ENCODE peak calls at places on chromosomes 1 and 21, in seven cellular contexts. O, Z, N, Y, D, Q and R are unnamed samples.

GRCh38 chr1:203130358-203130992 is 2.9 kb downstream of the ADORA1 start:
- DNase-seq in O (no peak), Z (no peak), N (no peak), Y (no peak), D (no peak), Q (no peak), R (peak; percentile 60)

GRCh38 chr1:7390604-7391000 is 380.5 kb upstream of the VAMP3 start:
- DNase-seq in O (no peak), Z (no peak), N (no peak), Y (no peak), D (no peak), Q (no peak), R (peak; percentile 34)

GRCh38 chr1:99645199-99645598 is 714 bp upstream of the PALMD start:
- DNase-seq in O (no peak), Z (peak; percentile 84), N (no peak), Y (peak; percentile 82), D (peak; percentile 82), Q (peak; percentile 10), R (no peak)

GRCh38 chr1:200892958-200893357 is 1.7 kb upstream of the INAVA start:
- DNase-seq in O (no peak), Z (no peak), N (no peak), Y (no peak), D (peak; percentile 37), Q (no peak), R (no peak)

GRCh38 chr1:92623187-92623778 is 136.6 kb upstream of the GFI1 start:
- DNase-seq in O (no peak), Z (peak; percentile 44), N (no peak), Y (no peak), D (peak; percentile 45), Q (no peak), R (no peak)

GRCh38 chr1:73899311-73899710 is 298.7 kb downstream of the LRRIQ3 start:
- DNase-seq in O (no peak), Z (no peak), N (no peak), Y (no peak), D (no peak), Q (no peak), R (no peak)

GRCh38 chr1:89547563-89548485 is 23.2 kb downstream of the LRRC8B start:
- DNase-seq in O (no peak), Z (peak; percentile 64), N (no peak), Y (peak; percentile 88), D (peak; percentile 91), Q (no peak), R (no peak)

GRCh38 chr1:174023438-174023837 is 1.3 kb upstream of the RC3H1 start:
- DNase-seq in O (no peak), Z (peak; percentile 33), N (peak; percentile 80), Y (peak; percentile 54), D (peak; percentile 59), Q (peak; percentile 34), R (peak; percentile 44)

GRCh38 chr1:61157420-61157987 is 75.1 kb downstream of the NFIA start:
- DNase-seq in O (no peak), Z (peak; percentile 90), N (no peak), Y (peak; percentile 56), D (no peak), Q (no peak), R (peak; percentile 87)

GRCh38 chr21:45509566-45510465 is 32.4 kb downstream of the SLC19A1 start:
- DNase-seq in O (peak; percentile 45), Z (no peak), N (peak; percentile 20), Y (no peak), D (no peak), Q (no peak), R (no peak)

GRCh38 chr1:206674745-206675175 is 9.9 kb upstream of the MAPKAPK2 start:
- DNase-seq in O (peak; percentile 62), Z (peak; percentile 99), N (no peak), Y (peak; percentile 95), D (peak; percentile 100), Q (peak; percentile 46), R (peak; percentile 94)

GRCh38 chr1:145846191-145846590 is 761 bp downstream of the NUDT17 start:
- DNase-seq in O (peak; percentile 69), Z (peak; percentile 73), N (peak; percentile 69), Y (peak; percentile 18), D (peak; percentile 41), Q (peak; percentile 77), R (peak; percentile 88)

GRCh38 chr21:44985441-44986401 is 45.9 kb downstream of the SLX9 start:
- DNase-seq in O (no peak), Z (no peak), N (no peak), Y (no peak), D (no peak), Q (no peak), R (peak; percentile 78)

GRCh38 chr1:160993544-160993943 is 27.4 kb downstream of the F11R start:
- DNase-seq in O (no peak), Z (peak; percentile 83), N (no peak), Y (peak; percentile 59), D (peak; percentile 78), Q (peak; percentile 25), R (no peak)

GRCh38 chr21:41422546-41423372 is 3.3 kb upstream of the MX1 start:
- DNase-seq in O (no peak), Z (no peak), N (no peak), Y (no peak), D (no peak), Q (no peak), R (no peak)

GRCh38 chr1:192732787-192733186 is 76.1 kb upstream of the RGS2 start:
- DNase-seq in O (no peak), Z (no peak), N (no peak), Y (no peak), D (peak; percentile 25), Q (peak; percentile 10), R (no peak)

GRCh38 chr1:26942656-26943055 is 17.6 kb downstream of the KDF1 start:
- DNase-seq in O (no peak), Z (no peak), N (no peak), Y (no peak), D (no peak), Q (no peak), R (no peak)

GRCh38 chr1:183685112-183685713 is 32.1 kb upstream of the APOBEC4 start:
- DNase-seq in O (peak; percentile 81), Z (peak; percentile 81), N (peak; percentile 65), Y (peak; percentile 32), D (peak; percentile 67), Q (peak; percentile 64), R (peak; percentile 49)

GRCh38 chr1:222224576-222224975 is 323.3 kb downstream of the HHIPL2 start:
- DNase-seq in O (no peak), Z (peak; percentile 33), N (no peak), Y (peak; percentile 16), D (peak; percentile 21), Q (no peak), R (peak; percentile 71)

DNA sequence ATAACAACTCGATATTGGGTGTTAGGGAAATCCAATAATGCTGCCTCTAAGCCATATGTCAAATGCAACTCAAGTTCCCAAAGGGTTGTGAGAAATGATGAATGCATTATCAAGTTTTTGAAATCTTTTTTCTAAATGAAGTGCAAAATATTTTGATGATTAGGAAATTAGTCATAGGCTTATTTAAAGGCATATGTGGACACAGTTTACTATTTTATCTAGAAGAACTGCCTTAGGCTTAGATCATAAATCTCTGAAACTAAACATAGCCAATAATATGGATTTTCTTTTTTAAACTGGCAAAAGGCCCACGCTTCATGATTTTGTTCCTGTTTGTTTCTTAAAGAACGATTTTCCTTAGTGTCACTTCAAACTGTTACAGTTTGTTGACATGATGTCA is 322.7 kb downstream of the HHIPL2 start:
- DNase-seq in O (no peak), Z (peak; percentile 26), N (no peak), Y (no peak), D (peak; percentile 44), Q (no peak), R (peak; percentile 10)
- H3K4me2 ChIP-seq in O (no peak overlapping the region), Z (peak overlapping the region; percentile 8), N (no peak overlapping the region), Y (no peak overlapping the region), D (peak overlapping the region; percentile 2), Q (no peak overlapping the region), R (peak overlapping the region; percentile 2)

DNA sequence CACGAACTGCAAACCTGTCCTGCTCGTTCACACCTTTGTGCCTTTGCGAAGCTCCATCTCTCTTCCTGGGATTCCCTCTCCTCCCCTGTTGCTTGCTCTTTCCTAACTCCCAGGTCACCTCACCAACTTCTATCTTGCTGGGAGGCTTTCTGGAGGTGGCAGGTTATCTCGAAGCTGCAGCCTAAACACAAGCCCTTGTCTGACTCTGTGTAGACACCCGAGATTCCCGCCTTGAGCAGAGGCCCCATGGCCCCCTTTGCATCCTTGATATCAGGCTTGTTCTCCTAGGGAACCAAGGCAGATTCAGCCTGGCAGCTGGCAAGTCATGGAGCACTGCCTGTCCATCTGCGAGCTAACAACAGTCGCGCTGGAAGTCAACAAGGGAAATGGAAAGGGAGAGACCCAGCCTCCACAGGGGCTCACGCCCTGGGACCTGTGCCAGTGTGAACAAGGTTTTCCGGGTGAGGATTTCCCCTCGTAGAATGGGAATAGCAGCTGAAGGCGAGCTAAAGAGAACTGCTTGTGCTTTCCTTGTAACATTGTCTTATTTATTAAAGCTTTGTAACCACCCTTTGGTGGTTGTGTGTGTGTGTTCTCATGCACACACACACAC is 109.5 kb upstream of the JUN start:
- DNase-seq in O (no peak), Z (no peak), N (no peak), Y (no peak), D (no peak), Q (no peak), R (no peak)
- H3K4me2 ChIP-seq in O (peak overlapping the region; percentile 36), Z (no peak overlapping the region), N (no peak overlapping the region), Y (no peak overlapping the region), D (no peak overlapping the region), Q (no peak overlapping the region), R (no peak overlapping the region)

DNA sequence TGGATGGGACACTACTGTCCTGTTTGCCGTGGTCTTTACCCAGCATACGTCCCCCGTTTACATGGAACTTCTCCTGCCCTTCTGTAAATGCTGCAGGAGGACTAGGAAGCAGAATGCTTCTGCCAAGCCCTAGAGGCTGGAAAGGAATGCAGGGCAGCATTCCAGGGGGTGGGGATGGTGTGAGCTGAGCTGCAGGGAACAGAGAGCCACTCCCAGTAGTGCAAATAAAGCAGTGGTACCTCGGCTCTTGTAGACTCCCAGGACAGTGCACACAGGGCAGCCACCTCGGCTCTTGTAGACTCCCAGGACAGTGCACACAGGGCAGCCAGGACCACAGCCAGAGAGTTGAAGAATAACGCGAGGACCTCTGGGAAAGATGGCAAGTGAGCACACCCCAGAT is 35.4 kb downstream of the PTPRU start:
- DNase-seq in O (no peak), Z (peak; percentile 75), N (peak; percentile 84), Y (peak; percentile 41), D (peak; percentile 96), Q (peak; percentile 71), R (peak; percentile 93)
- H3K4me2 ChIP-seq in O (no peak overlapping the region), Z (peak overlapping the region; percentile 31), N (peak overlapping the region; percentile 64), Y (peak overlapping the region; percentile 48), D (peak overlapping the region; percentile 71), Q (peak overlapping the region; percentile 91), R (peak overlapping the region; percentile 65)

GRCh38 chr1:236762410-236762809 is 32.7 kb upstream of the MTR start:
- DNase-seq in O (no peak), Z (peak; percentile 68), N (no peak), Y (no peak), D (no peak), Q (no peak), R (no peak)
- H3K4me2 ChIP-seq in O (no peak overlapping the region), Z (peak overlapping the region; percentile 25), N (no peak overlapping the region), Y (no peak overlapping the region), D (no peak overlapping the region), Q (no peak overlapping the region), R (no peak overlapping the region)

GRCh38 chr21:22575165-22575584 is 1577.0 kb downstream of the NCAM2 start:
- DNase-seq in O (peak; percentile 8), Z (no peak), N (peak; percentile 71), Y (no peak), D (peak; percentile 47), Q (no peak), R (no peak)
- H3K4me2 ChIP-seq in O (no peak overlapping the region), Z (no peak overlapping the region), N (peak overlapping the region; percentile 66), Y (no peak overlapping the region), D (peak overlapping the region; percentile 57), Q (no peak overlapping the region), R (no peak overlapping the region)